ENCODE peak calls at places on chromosomes 1 and 21, in four cellular contexts. W is hepatocyte; I is A549; L is CD8-positive, alpha-beta memory T cell. K is an unnamed sample.

GRCh38 chr1:12383001-12383400 is 153.2 kb downstream of the VPS13D start:
- DNase-seq in W (no peak), I (no peak), L (no peak), K (no peak)

GRCh38 chr1:227316941-227317540 is 1.3 kb downstream of the CDC42BPA start:
- DNase-seq in W (no peak), I (peak; percentile 28), L (no peak), K (no peak)

GRCh38 chr1:53562256-53562982 is 103.2 kb downstream of the DMRTB1 start:
- DNase-seq in W (no peak), I (no peak), L (no peak), K (no peak)

GRCh38 chr1:3869751-3870301 is 12.6 kb downstream of the DFFB start:
- DNase-seq in W (no peak), I (no peak), L (no peak), K (no peak)

GRCh38 chr1:98049370-98050115 is 128.7 kb upstream of the DPYD start:
- DNase-seq in W (no peak), I (no peak), L (no peak), K (no peak)

GRCh38 chr1:239719642-239720258 is 333.4 kb downstream of the CHRM3 start:
- DNase-seq in W (no peak), I (no peak), L (peak; percentile 1), K (no peak)

GRCh38 chr1:198943484-198943883 is 304.6 kb downstream of the PTPRC start:
- DNase-seq in W (no peak), I (no peak), L (no peak), K (no peak)

GRCh38 chr1:9590945-9591668 is 2.4 kb downstream of the TMEM201 start:
- DNase-seq in W (no peak), I (no peak), L (no peak), K (no peak)

GRCh38 chr21:42063578-42064521 is 7.3 kb upstream of the UMODL1 start:
- DNase-seq in W (no peak), I (no peak), L (peak; percentile 34), K (peak; percentile 88)

GRCh38 chr1:206468571-206468970 is 1.7 kb upstream of the IKBKE start:
- DNase-seq in W (no peak), I (no peak), L (no peak), K (no peak)

GRCh38 chr1:55200667-55201066 is 14.5 kb downstream of the USP24 start:
- DNase-seq in W (no peak), I (no peak), L (no peak), K (no peak)

GRCh38 chr21:43940329-43940653 is 71.8 kb upstream of the TRAPPC10 start:
- DNase-seq in W (no peak), I (no peak), L (no peak), K (no peak)

GRCh38 chr21:39527067-39527595 is 75.4 kb downstream of the SH3BGR start:
- DNase-seq in W (no peak), I (no peak), L (no peak), K (no peak)

GRCh38 chr21:37808261-37808660 is 108.0 kb downstream of the KCNJ6 start:
- DNase-seq in W (no peak), I (no peak), L (no peak), K (no peak)

GRCh38 chr1:44168520-44169098 is 27.2 kb upstream of the KLF18 start:
- DNase-seq in W (no peak), I (peak; percentile 6), L (no peak), K (no peak)

GRCh38 chr1:188719735-188720134 is 1757.9 kb downstream of the BRINP3 start:
- DNase-seq in W (no peak), I (no peak), L (no peak), K (no peak)

GRCh38 chr1:8463144-8463927 is 145.4 kb downstream of the SLC45A1 start:
- DNase-seq in W (peak; percentile 45), I (no peak), L (no peak), K (peak; percentile 40)

DNA sequence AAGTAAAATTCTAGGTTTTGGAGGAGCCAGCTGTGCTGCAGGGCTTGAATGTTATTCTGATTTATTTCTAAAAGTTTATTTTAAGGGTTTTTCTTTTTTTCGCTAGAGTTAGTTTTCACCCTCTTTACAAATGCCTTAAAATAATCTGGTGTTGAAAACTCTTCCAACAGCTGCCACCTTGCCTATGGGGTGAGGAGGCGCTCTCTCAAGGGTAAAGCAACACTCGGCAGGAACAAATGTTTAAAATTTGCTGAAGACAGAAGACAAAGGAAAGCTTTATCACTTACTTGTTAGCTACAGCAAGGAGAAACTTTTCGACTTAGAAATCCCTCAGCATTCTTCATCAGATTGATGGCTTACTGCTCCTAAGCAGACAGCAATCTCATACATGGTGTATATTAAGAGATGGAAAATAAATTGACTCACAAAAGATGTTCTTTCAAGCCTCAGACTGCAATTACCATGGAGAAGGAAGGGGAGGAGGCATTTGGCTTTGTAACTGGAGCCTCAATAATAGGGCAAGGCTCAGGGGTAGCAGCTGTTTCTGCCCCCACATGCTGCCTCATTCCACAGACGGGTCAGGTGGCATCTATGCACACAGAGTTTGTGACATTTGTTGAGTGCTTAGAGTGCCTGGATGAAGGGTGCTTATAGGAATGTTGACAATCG is 79.8 kb upstream of the RALGPS2 start:
- DNase-seq in W (no peak), I (no peak), L (no peak), K (no peak)
- H3K4me3 ChIP-seq in W (no peak overlapping the region), I (no peak overlapping the region), L (no peak overlapping the region), K (no peak overlapping the region)

DNA sequence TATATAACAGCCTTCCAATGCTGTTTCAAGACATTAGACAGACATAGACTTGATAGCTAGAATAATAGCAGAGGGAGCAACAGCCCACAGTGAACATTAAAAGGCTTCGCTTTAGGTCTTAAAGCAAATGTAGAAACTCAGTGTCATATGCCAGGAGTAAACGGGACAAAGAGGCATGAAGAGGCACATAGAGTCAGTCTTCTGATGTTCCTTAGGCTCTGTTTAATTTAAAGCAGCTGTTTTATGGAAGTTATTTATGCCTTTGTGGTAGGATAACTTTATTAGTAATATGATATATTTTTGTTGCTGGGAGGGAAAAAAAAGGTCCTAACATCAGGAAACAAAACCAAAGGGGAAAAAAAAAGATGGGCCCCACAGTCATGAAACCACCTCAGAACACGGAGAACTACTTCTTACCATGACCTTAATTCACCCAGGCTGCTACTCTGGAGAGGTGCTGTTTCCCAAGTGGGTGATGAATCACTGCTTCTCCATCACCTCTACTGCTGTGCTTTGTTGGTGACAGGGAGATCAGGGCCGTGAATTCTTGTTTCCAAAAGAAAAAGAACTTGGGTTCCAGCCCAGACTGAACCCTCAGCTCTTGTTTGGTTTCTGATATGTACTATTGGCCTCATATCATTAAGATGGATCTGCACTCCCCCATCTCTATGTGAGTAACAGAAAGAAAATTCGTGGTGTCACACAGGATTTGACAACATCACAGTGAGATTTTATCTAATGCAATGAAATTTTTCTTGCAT is 616.9 kb downstream of the KIF26B start:
- DNase-seq in W (peak; percentile 32), I (peak; percentile 8), L (no peak), K (no peak)
- H3K27ac ChIP-seq in W (peak overlapping the region; percentile 11), I (no peak overlapping the region), L (no peak overlapping the region), K (no peak overlapping the region)

GRCh38 chr1:19400875-19401854 is 84.2 kb downstream of the CAPZB start:
- DNase-seq in W (no peak), I (no peak), L (no peak), K (no peak)
- H3K4me1 ChIP-seq in W (peaks cover 14% of the 10 kb centered on the region), I (no peaks in the 10 kb centered on the region), L (peaks cover 17% of the 10 kb centered on the region), K (peaks cover 32% of the 10 kb centered on the region)

DNA sequence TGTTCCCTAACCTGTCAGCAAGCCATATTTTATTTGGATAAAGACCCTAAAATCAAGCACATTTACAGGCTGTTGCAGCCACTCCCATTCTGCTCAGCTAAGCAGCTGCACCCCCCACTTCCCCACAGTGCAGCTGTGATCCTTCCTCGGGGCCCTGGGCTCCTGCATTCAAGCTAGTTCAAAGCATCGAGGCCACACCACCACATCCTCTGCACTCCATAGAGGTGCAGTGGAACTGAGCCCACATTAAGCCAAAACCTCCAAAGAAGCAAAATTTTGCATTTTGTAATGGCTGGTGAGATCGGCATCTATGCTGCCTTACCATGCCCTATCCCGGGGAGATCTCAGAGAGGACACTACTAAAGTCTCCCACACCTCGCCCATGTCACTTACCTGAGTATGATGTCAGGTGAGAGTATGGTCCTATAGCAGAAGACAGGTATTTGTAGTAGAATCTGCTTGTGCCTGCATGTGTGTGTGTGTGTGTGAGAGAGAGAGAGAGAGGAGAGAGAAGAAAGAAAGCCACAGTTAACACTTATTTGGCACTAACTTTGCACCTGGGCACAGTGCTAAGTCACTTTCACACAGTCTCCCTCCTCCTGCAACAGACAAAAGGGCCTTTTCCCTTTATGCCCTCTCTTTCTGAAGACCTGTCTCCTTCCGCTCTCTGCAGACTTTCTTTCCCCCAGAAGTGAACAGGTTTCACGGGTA is 89.8 kb downstream of the KIF14 start:
- DNase-seq in W (no peak), I (no peak), L (peak; percentile 32), K (no peak)
- H3K4me3 ChIP-seq in W (no peak overlapping the region), I (no peak overlapping the region), L (peak overlapping the region; percentile 43), K (no peak overlapping the region)

GRCh38 chr21:17370750-17371325 is 142.0 kb upstream of the CXADR start:
- DNase-seq in W (no peak), I (no peak), L (no peak), K (no peak)
- H3K27ac ChIP-seq in W (peak overlapping the region; percentile 29), I (no peak overlapping the region), L (no peak overlapping the region), K (peak overlapping the region; percentile 35)

GRCh38 chr1:68221971-68222355 is 10.4 kb downstream of the WLS start:
- DNase-seq in W (no peak), I (no peak), L (no peak), K (no peak)

GRCh38 chr1:68221001-68221970 is 11.0 kb downstream of the WLS start:
- DNase-seq in W (no peak), I (no peak), L (no peak), K (no peak)

GRCh38 chr1:68220420-68220819 is 11.9 kb downstream of the WLS start:
- DNase-seq in W (no peak), I (no peak), L (no peak), K (no peak)

GRCh38 chr1:68225781-68226180 is 6.5 kb downstream of the WLS start:
- DNase-seq in W (no peak), I (no peak), L (no peak), K (no peak)

DNA sequence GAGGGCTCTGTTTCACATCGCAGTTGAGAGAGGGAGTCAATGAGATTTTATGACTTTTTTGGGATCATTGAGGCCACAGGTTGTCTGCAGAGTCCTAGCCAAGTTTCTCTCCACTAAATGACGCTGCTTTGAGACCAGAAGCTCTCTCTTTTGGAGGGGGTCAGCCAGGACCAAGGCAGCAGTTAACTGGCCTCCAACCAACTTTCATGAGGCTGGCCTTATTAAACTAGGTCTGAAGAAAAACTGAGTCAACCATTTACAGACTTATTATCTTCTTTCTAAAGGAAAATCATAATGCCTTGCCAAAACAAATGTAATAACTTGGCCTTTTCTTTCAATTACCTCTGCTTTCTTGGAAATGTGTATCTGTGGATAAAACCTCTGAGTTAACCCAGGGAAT is 8.6 kb downstream of the WLS start:
- DNase-seq in W (no peak), I (no peak), L (no peak), K (no peak)
- H3K4me1 ChIP-seq in W (peaks cover 13% of the 10 kb centered on the region), I (no peaks in the 10 kb centered on the region), L (no peaks in the 10 kb centered on the region), K (no peaks in the 10 kb centered on the region)